ENCODE peak calls at places on chromosomes 5 and 9, in five cellular contexts. I, A, O, L and D are unnamed samples.

GRCh38 chr5:143707797-143708196 is 104.2 kb upstream of the HMHB1 start:
- DNase-seq in I (no peak), A (no peak), O (no peak), L (no peak), D (peak; percentile 80)

GRCh38 chr5:129243058-129243457 is 148.5 kb downstream of the ISOC1 start:
- DNase-seq in I (no peak), A (no peak), O (no peak), L (no peak), D (no peak)

GRCh38 chr9:11149065-11149464 is 536.3 kb upstream of the PTPRD start:
- DNase-seq in I (no peak), A (no peak), O (no peak), L (no peak), D (no peak)

GRCh38 chr5:121182788-121183490 is 668.7 kb upstream of the FTMT start:
- DNase-seq in I (no peak), A (no peak), O (no peak), L (no peak), D (no peak)

GRCh38 chr5:77259479-77259878 is 49.0 kb downstream of the PDE8B start:
- DNase-seq in I (no peak), A (no peak), O (no peak), L (no peak), D (no peak)

GRCh38 chr9:8188720-8189407 is 389.3 kb upstream of the DMAC1 start:
- DNase-seq in I (no peak), A (peak; percentile 6), O (no peak), L (no peak), D (peak; percentile 51)

GRCh38 chr9:92607773-92608172 is 62.2 kb downstream of the IPPK start:
- DNase-seq in I (no peak), A (no peak), O (no peak), L (no peak), D (peak; percentile 25)

GRCh38 chr9:115349542-115349941 is 231.6 kb upstream of the TNC start:
- DNase-seq in I (no peak), A (no peak), O (no peak), L (no peak), D (no peak)

GRCh38 chr9:119332522-119332921 is 36.7 kb downstream of the BRINP1 start:
- DNase-seq in I (no peak), A (no peak), O (no peak), L (no peak), D (no peak)

GRCh38 chr5:72284674-72285424 is 35.2 kb downstream of the MRPS27 start:
- DNase-seq in I (no peak), A (no peak), O (no peak), L (no peak), D (no peak)

GRCh38 chr5:134626369-134627014 is 6.1 kb downstream of the SAR1B start:
- DNase-seq in I (no peak), A (no peak), O (no peak), L (no peak), D (no peak)

GRCh38 chr5:133456933-133457402 is 155.4 kb downstream of the FSTL4 start:
- DNase-seq in I (no peak), A (no peak), O (no peak), L (no peak), D (no peak)

GRCh38 chr5:127863610-127864395 is 160.6 kb downstream of the CCDC192 start:
- DNase-seq in I (no peak), A (no peak), O (no peak), L (no peak), D (no peak)

GRCh38 chr5:32645246-32645645 is 59.9 kb downstream of the SUB1 start:
- DNase-seq in I (no peak), A (no peak), O (no peak), L (no peak), D (no peak)

GRCh38 chr5:157520911-157521703 is 54.5 kb downstream of the ADAM19 start:
- DNase-seq in I (no peak), A (no peak), O (no peak), L (no peak), D (no peak)

GRCh38 chr5:66413931-66414330 is 182.3 kb upstream of the MAST4 start:
- DNase-seq in I (no peak), A (no peak), O (no peak), L (no peak), D (no peak)

GRCh38 chr9:96031366-96031824 is 155.9 kb downstream of the ERCC6L2 start:
- DNase-seq in I (no peak), A (no peak), O (no peak), L (peak; percentile 75), D (peak; percentile 69)

GRCh38 chr5:150125334-150125733 is 30.3 kb downstream of the PDGFRB start:
- DNase-seq in I (no peak), A (no peak), O (no peak), L (no peak), D (no peak)

GRCh38 chr5:86894006-86894560 is 276.3 kb downstream of the COX7C start:
- DNase-seq in I (no peak), A (no peak), O (no peak), L (no peak), D (no peak)

GRCh38 chr5:150175076-150175475 is 8.5 kb downstream of the CDX1 start:
- DNase-seq in I (no peak), A (no peak), O (no peak), L (no peak), D (no peak)

GRCh38 chr5:100889896-100890295 is 13.2 kb downstream of the ST8SIA4 start:
- DNase-seq in I (no peak), A (no peak), O (no peak), L (no peak), D (no peak)

GRCh38 chr9:108185613-108186012 is 670.2 kb downstream of the ACTL7B start:
- DNase-seq in I (no peak), A (no peak), O (no peak), L (no peak), D (no peak)

GRCh38 chr5:8907168-8907868 is 638.6 kb downstream of the SEMA5A start:
- DNase-seq in I (no peak), A (no peak), O (no peak), L (no peak), D (peak; percentile 38)

GRCh38 chr9:109497193-109498165 is 628 bp downstream of the PTPN3 start:
- DNase-seq in I (no peak), A (no peak), O (peak; percentile 63), L (no peak), D (peak; percentile 49)

GRCh38 chr5:80777347-80778287 is 122.8 kb upstream of the DHFR start:
- DNase-seq in I (no peak), A (no peak), O (no peak), L (no peak), D (no peak)

GRCh38 chr9:123395276-123396006 is 39.4 kb downstream of the CRB2 start:
- DNase-seq in I (no peak), A (no peak), O (no peak), L (no peak), D (no peak)

GRCh38 chr9:94864862-94865435 is 138.4 kb downstream of the AOPEP start:
- DNase-seq in I (no peak), A (no peak), O (no peak), L (no peak), D (no peak)

GRCh38 chr9:133717113-133718031 is 20.8 kb downstream of the SARDH start:
- DNase-seq in I (no peak), A (no peak), O (no peak), L (no peak), D (no peak)

GRCh38 chr5:95526871-95527270 is 27.9 kb downstream of the SKIC3 start:
- DNase-seq in I (no peak), A (no peak), O (no peak), L (no peak), D (no peak)